ENCODE peak calls at places on chromosomes 4 and X, in ten cellular contexts. Z is GM23338, I is HL-60, T is HCT116, L is vagina, G is stomach, M is GM12892, D is breast epithelium, S is transverse colon, V is spleen. K is an unnamed sample.

GRCh38 chr4:56626420-56626819 is 54.7 kb downstream of the HOPX start:
- DNase-seq in M (no peak), D (no peak), V (no peak), G (no peak), T (no peak), I (no peak), Z (no peak), L (no peak), S (no peak), K (no peak)

GRCh38 chrX:27987862-27988646 is 6.8 kb upstream of the DCAF8L1 start:
- DNase-seq in Z (no peak), D (no peak), L (no peak), I (no peak), S (peak), V (no peak), G (no peak), T (no peak), M (no peak), K (no peak)

GRCh38 chr4:127809173-127809800 is 27.2 kb downstream of the HSPA4L start:
- DNase-seq in G (no peak), S (no peak), V (no peak), I (no peak), Z (peak), D (no peak), M (no peak), L (no peak), T (no peak), K (no peak)

GRCh38 chr4:7781361-7781760 is 158.3 kb downstream of the AFAP1 start:
- DNase-seq in G (no peak), V (peak), L (no peak), M (no peak), T (no peak), D (peak), Z (no peak), S (no peak), I (no peak), K (no peak)

GRCh38 chr4:26576171-26576829 is 7.6 kb upstream of the TBC1D19 start:
- DNase-seq in M (no peak), D (no peak), G (no peak), Z (peak), T (no peak), V (no peak), S (no peak), I (no peak), L (no peak), K (no peak)

GRCh38 chr4:87497141-87497540 is 32.0 kb downstream of the SPARCL1 start:
- DNase-seq in M (no peak), I (no peak), G (no peak), Z (peak), L (no peak), D (no peak), S (no peak), T (no peak), V (no peak), K (no peak)

GRCh38 chrX:38108364-38108763 is 102.0 kb downstream of the SYTL5 start:
- DNase-seq in S (no peak), G (no peak), Z (no peak), V (no peak), T (no peak), M (no peak), L (no peak), I (no peak), D (no peak), K (no peak)

GRCh38 chr4:110669663-110670062 is 46.8 kb upstream of the PITX2 start:
- DNase-seq in G (no peak), V (no peak), M (no peak), L (no peak), S (peak), Z (no peak), D (no peak), T (no peak), I (no peak), K (no peak)

GRCh38 chr4:128393111-128393704 is 105.6 kb upstream of the PGRMC2 start:
- DNase-seq in M (no peak), G (no peak), I (no peak), S (no peak), T (no peak), Z (no peak), D (no peak), V (no peak), L (no peak), K (no peak)

GRCh38 chr4:186693159-186693815 is 30.4 kb downstream of the FAT1 start:
- DNase-seq in M (no peak), Z (no peak), I (no peak), S (peak), T (peak), D (no peak), G (peak), V (no peak), L (no peak), K (peak)

GRCh38 chrX:101081257-101081656 is 2.6 kb downstream of the TMEM35A start:
- DNase-seq in Z (no peak), L (no peak), M (no peak), D (no peak), V (no peak), S (no peak), G (no peak), I (no peak), T (no peak), K (no peak)

GRCh38 chrX:72478853-72479252 is 93.8 kb downstream of the HDAC8 start:
- DNase-seq in S (no peak), T (no peak), D (no peak), I (no peak), V (no peak), L (no peak), Z (no peak), G (no peak), M (no peak), K (no peak)

GRCh38 chr4:921830-922331 is 10.2 kb downstream of the GAK start:
- DNase-seq in M (no peak), I (no peak), V (peak), D (no peak), Z (no peak), G (no peak), S (peak), T (no peak), L (no peak), K (peak)

GRCh38 chrX:110021180-110022022 is 18.5 kb downstream of the TMEM164 start:
- DNase-seq in G (no peak), L (no peak), D (no peak), I (no peak), M (no peak), Z (no peak), T (no peak), S (no peak), V (no peak), K (no peak)

GRCh38 chrX:108139303-108139702 is 47.7 kb downstream of the ATG4A start:
- DNase-seq in G (no peak), D (no peak), M (no peak), Z (peak), V (no peak), S (no peak), I (no peak), T (no peak), L (no peak), K (no peak)

GRCh38 chr4:22129454-22130075 is 181.0 kb upstream of the KCNIP4 start:
- DNase-seq in D (no peak), Z (peak), T (peak), G (no peak), I (no peak), S (peak), L (no peak), M (no peak), V (no peak), K (no peak)

GRCh38 chr4:55447826-55448225 is 52.1 kb downstream of the TMEM165 start:
- DNase-seq in D (no peak), I (no peak), G (no peak), V (no peak), Z (no peak), T (no peak), M (no peak), S (no peak), L (no peak), K (no peak)

GRCh38 chr4:115234405-115235093 is 121.1 kb upstream of the NDST4 start:
- DNase-seq in S (no peak), L (no peak), I (peak), Z (peak), D (no peak), V (no peak), M (no peak), T (peak), G (no peak), K (no peak)

GRCh38 chr4:89755210-89755609 is 81.8 kb downstream of the SNCA start:
- DNase-seq in T (no peak), V (no peak), L (no peak), I (no peak), S (no peak), G (no peak), D (no peak), Z (peak), M (no peak), K (no peak)

GRCh38 chr4:152972821-152973613 is 36.9 kb downstream of the FHDC1 start:
- DNase-seq in I (no peak), M (no peak), S (no peak), L (no peak), T (no peak), Z (no peak), V (peak), D (no peak), G (no peak), K (no peak)

GRCh38 chr4:158036998-158037397 is 135.8 kb downstream of the GASK1B start:
- DNase-seq in Z (no peak), M (no peak), D (no peak), G (no peak), S (no peak), I (no peak), L (no peak), V (peak), T (no peak), K (no peak)

GRCh38 chrX:116204947-116205346 is 34.4 kb downstream of the AGTR2 start:
- DNase-seq in T (peak), S (no peak), D (no peak), G (no peak), I (no peak), L (no peak), V (no peak), Z (peak), M (no peak), K (no peak)

GRCh38 chr4:33072340-33073089 is 2352.3 kb downstream of the PCDH7 start:
- DNase-seq in M (no peak), Z (no peak), G (no peak), S (no peak), V (no peak), D (no peak), I (no peak), T (no peak), L (no peak), K (no peak)

GRCh38 chr4:14167876-14168510 is 540.5 kb upstream of the BOD1L1 start:
- DNase-seq in T (no peak), V (no peak), S (no peak), M (no peak), L (no peak), Z (no peak), G (no peak), I (no peak), D (no peak), K (no peak)

GRCh38 chr4:3231431-3231980 is 17.5 kb upstream of the MSANTD1 start:
- DNase-seq in L (no peak), T (no peak), Z (no peak), M (no peak), S (no peak), V (no peak), D (no peak), I (no peak), G (no peak), K (no peak)

GRCh38 chrX:155112171-155112570 is 40.9 kb downstream of the BRCC3 start:
- DNase-seq in S (no peak), V (no peak), T (peak), Z (no peak), G (no peak), M (no peak), L (no peak), I (no peak), D (no peak), K (no peak)

GRCh38 chr4:71241467-71242401 is 97.1 kb upstream of the SLC4A4 start:
- DNase-seq in G (peak), I (no peak), D (no peak), M (no peak), Z (no peak), S (no peak), T (no peak), L (no peak), V (no peak), K (no peak)

GRCh38 chrX:5236096-5236495 is 992.6 kb downstream of the NLGN4X start:
- DNase-seq in T (no peak), D (no peak), L (no peak), I (no peak), Z (peak), M (no peak), V (no peak), G (no peak), S (no peak), K (no peak)

GRCh38 chrX:71565634-71566033 is 12.6 kb upstream of the GCNA start:
- DNase-seq in S (no peak), T (no peak), L (no peak), M (no peak), Z (no peak), D (no peak), V (no peak), G (no peak), I (no peak), K (no peak)

DNA sequence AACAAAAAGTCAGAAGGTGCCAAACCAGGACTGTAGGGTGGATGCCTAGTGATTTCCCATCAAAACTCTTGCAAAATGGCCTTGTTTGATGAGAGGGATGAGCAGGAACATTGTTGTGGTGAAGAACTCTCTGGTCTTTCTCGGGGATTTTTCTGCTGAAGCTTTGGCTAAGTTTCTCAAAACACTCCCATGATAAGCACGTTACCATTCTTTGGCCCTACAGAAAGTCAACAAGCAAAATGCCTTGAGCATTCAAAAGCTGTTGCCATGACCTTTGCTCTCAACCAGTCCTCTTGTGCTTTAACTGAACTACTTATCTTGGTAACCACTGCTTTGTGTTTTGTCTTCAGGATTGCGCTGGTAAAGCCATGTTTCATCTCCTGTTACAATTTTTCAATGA is 3.0 kb upstream of the SEC31A start:
- DNase-seq in L (no peak), I (no peak), S (no peak), T (no peak), G (no peak), V (no peak), D (no peak), Z (no peak), M (no peak), K (no peak)
- TF ChIP-seq POLR2AphosphoS5 in L (no peak), I (no peak), S (no peak), T (no peak), G (no peak), V (no peak), D (no peak), Z (no peak), M (no peak), K (no peak)

GRCh38 chrX:45743081-45743533 is 542.4 kb upstream of the DIPK2B start:
- DNase-seq in T (peak), G (no peak), L (no peak), D (no peak), S (no peak), Z (peak), V (no peak), M (no peak), I (no peak), K (no peak)
- TF ChIP-seq POLR2AphosphoS5 in T (peak), G (no peak), L (no peak), D (no peak), S (no peak), Z (peak), V (no peak), M (no peak), I (peak), K (no peak)

DNA sequence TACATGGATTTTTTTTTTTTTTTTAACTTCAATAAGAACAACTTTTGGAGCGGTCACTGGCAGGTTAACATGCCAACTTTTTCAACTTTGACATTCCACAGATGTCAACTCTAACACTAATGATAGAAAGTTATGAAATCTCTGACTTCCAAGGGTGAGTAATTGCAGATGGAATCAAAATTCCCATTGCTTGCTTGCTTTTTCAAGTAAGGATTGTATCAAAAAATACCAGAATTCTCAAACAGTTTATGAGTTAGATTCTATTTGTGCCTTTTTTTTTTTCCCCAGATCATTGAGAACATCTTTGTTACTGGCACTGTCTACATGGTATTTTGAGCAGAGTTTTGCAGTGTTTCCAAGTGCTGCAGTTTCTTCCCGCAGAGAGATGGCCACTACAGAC is 50.3 kb upstream of the OTUD4 start:
- DNase-seq in S (no peak), M (no peak), G (no peak), L (no peak), T (no peak), V (no peak), I (no peak), D (no peak), Z (no peak), K (no peak)
- TF ChIP-seq POLR2AphosphoS5 in S (peak), M (no peak), G (no peak), L (no peak), T (no peak), V (no peak), I (no peak), D (no peak), Z (no peak), K (no peak)

GRCh38 chrX:22073928-22074327 is 41.8 kb downstream of the PHEX start:
- DNase-seq in V (no peak), I (no peak), M (no peak), L (no peak), G (no peak), D (no peak), Z (peak), T (no peak), S (no peak), K (no peak)

GRCh38 chrX:22081475-22082092 is 49.5 kb downstream of the PHEX start:
- DNase-seq in L (no peak), M (no peak), D (no peak), S (peak), G (peak), Z (peak), T (peak), I (no peak), V (peak), K (no peak)

DNA sequence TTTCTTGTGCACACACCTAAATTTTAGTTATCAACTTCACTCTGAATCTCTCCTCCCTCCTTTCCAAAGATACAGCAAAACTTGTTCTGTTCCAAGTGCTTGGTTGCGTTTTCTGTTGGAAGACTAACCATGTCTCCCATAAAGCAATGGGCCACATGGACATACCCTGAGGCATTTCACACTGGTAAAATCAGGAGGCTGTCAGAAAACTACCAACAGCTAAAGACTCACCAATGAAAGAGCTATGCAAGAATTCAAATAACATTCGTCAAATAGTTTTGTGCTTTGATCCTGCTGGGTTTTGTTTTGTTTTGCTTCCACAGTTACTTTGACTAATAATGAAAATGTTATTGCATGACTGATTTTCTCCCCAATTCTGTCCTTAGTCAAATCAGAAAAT is 46.0 kb downstream of the PHEX start:
- DNase-seq in Z (peak), G (no peak), I (no peak), T (no peak), S (no peak), M (no peak), L (no peak), D (no peak), V (no peak), K (no peak)
- TF ChIP-seq POLR2AphosphoS5 in Z (no peak), G (no peak), I (no peak), T (no peak), S (no peak), M (no peak), L (no peak), D (no peak), V (no peak), K (no peak)

DNA sequence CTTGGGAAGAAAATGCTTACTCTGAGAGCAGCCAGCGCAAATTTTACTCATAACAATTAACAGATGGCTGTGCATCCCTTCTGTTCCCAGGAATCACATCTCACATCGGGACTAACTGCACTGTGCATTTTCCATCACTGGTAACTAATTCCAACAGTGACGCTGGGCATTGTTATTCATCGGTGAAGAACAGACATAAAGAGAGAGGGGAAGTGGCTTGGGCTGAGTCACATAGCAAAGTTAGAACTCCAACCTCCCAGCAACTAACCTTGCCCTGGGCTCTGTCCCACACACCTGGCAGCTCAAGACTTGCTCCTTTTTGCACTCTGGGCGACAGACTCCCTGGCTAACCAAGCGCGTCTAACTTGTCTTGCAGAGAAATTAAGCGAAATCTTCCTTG is 6.4 kb upstream of the LONRF3 start:
- DNase-seq in L (no peak), M (no peak), I (no peak), Z (no peak), T (no peak), D (no peak), V (no peak), G (no peak), S (no peak), K (no peak)
- TF ChIP-seq POLR2AphosphoS5 in L (no peak), M (no peak), I (no peak), Z (no peak), T (no peak), D (no peak), V (no peak), G (no peak), S (no peak), K (no peak)

GRCh38 chrX:134718329-134719317 is 60.4 kb upstream of the PLAC1 start:
- DNase-seq in V (no peak), S (no peak), L (no peak), Z (peak), G (peak), T (peak), M (no peak), D (no peak), I (peak), K (no peak)
- TF ChIP-seq POLR2AphosphoS5 in V (no peak), S (no peak), L (no peak), Z (no peak), G (no peak), T (no peak), M (no peak), D (no peak), I (no peak), K (no peak)

DNA sequence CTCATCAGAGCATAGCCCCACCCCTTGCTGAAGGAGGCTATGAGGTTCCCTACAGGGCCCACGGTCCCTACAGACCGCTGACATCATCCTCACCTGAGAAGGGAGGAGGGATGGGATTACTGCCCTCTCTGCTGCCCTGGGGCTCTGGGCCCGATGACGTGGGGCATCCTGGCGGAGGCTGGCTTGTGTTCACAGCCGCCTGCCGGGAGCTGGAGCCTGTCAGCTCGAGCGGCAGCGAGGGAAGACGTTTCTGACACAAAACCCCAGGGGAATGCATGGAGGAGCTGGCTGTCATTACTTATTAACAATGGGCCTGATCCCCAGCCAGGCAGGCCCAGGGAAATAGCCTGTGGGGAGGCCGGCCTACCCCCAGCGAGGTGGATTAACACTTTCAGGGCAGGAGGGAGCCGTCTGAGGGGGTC is 106.6 kb upstream of the ATP6AP2 start:
- DNase-seq in Z (peak), V (no peak), G (peak), D (peak), T (no peak), M (no peak), S (no peak), L (no peak), I (no peak), K (no peak)
- TF ChIP-seq POLR2AphosphoS5 in Z (no peak), V (no peak), G (no peak), D (no peak), T (no peak), M (no peak), S (no peak), L (no peak), I (no peak), K (no peak)

GRCh38 chr4:79516114-79516513 is 108.1 kb upstream of the GK2 start:
- DNase-seq in Z (no peak), L (no peak), I (no peak), S (no peak), G (no peak), V (no peak), D (no peak), T (no peak), M (no peak), K (no peak)

GRCh38 chr4:79514637-79515320 is 106.8 kb upstream of the GK2 start:
- DNase-seq in T (no peak), I (no peak), M (no peak), L (no peak), S (no peak), V (no peak), Z (no peak), D (no peak), G (no peak), K (no peak)
- TF ChIP-seq POLR2AphosphoS5 in T (no peak), I (no peak), M (no peak), L (no peak), S (no peak), V (no peak), Z (no peak), D (no peak), G (no peak), K (no peak)